ENCODE peak calls at places on chromosome 13, in four cellular contexts. O is cardiac fibroblast, X is lower leg skin, Y is adipocyte. D is an unnamed sample.

GRCh38 chr13:111474136-111475002 is 153.9 kb downstream of the TEX29 start:
- DNase-seq in X (no peak), Y (peak), O (peak), D (peak)

GRCh38 chr13:26978081-26978860 is 193.3 kb downstream of the USP12 start:
- DNase-seq in Y (no peak), O (no peak), X (no peak), D (no peak)

GRCh38 chr13:73040968-73041580 is 17.7 kb upstream of the KLF5 start:
- DNase-seq in O (no peak), X (no peak), Y (no peak), D (peak)

GRCh38 chr13:83088858-83089257 is 793.4 kb downstream of the SLITRK1 start:
- DNase-seq in Y (no peak), X (no peak), O (no peak), D (no peak)

GRCh38 chr13:54574791-54575190 is 1546.2 kb downstream of the OLFM4 start:
- DNase-seq in Y (no peak), X (no peak), O (no peak), D (no peak)

GRCh38 chr13:20512042-20512683 is 13.5 kb downstream of the CRYL1 start:
- DNase-seq in O (no peak), X (no peak), Y (no peak), D (no peak)

GRCh38 chr13:20489185-20489820 is 36.4 kb downstream of the CRYL1 start:
- DNase-seq in Y (peak), X (peak), O (peak), D (no peak)

GRCh38 chr13:65133094-65133493 is 2097.0 kb downstream of the PCDH9 start:
- DNase-seq in Y (no peak), X (no peak), O (no peak), D (no peak)

GRCh38 chr13:21663197-21663596 is 7.7 kb upstream of the FGF9 start:
- DNase-seq in Y (no peak), O (no peak), X (no peak), D (no peak)

GRCh38 chr13:28429685-28430290 is 65.1 kb downstream of the FLT1 start:
- DNase-seq in Y (peak), O (peak), X (no peak), D (peak)

GRCh38 chr13:30158774-30159445 is 148.4 kb downstream of the KATNAL1 start:
- DNase-seq in Y (peak), X (no peak), O (peak), D (peak)

GRCh38 chr13:45206340-45206739 is 5.5 kb upstream of the KCTD4 start:
- DNase-seq in Y (peak), O (peak), X (no peak), D (peak)

GRCh38 chr13:111664060-111664459 is 343.6 kb downstream of the TEX29 start:
- DNase-seq in Y (no peak), O (no peak), X (no peak), D (no peak)

GRCh38 chr13:111926501-111927180 is 140.3 kb upstream of the SOX1 start:
- DNase-seq in X (no peak), O (no peak), Y (no peak), D (no peak)

GRCh38 chr13:47480941-47481340 is 520.1 kb downstream of the SUCLA2 start:
- DNase-seq in O (no peak), Y (no peak), X (no peak), D (no peak)

GRCh38 chr13:32153056-32153455 is 121.5 kb downstream of the FRY start:
- DNase-seq in Y (peak), X (no peak), O (peak), D (peak)

GRCh38 chr13:33452873-33453558 is 167.5 kb upstream of the STARD13 start:
- DNase-seq in Y (no peak), O (peak), X (no peak), D (peak)

GRCh38 chr13:68745517-68745916 is 1362.1 kb upstream of the ATXN8OS start:
- DNase-seq in O (no peak), Y (no peak), X (no peak), D (no peak)

GRCh38 chr13:31739226-31739625 is at the start of gene RXFP2:
- DNase-seq in Y (no peak), O (no peak), X (no peak), D (no peak)

GRCh38 chr13:22749626-22750025 is 431.2 kb upstream of the SGCG start:
- DNase-seq in Y (no peak), O (no peak), X (no peak), D (no peak)

DNA sequence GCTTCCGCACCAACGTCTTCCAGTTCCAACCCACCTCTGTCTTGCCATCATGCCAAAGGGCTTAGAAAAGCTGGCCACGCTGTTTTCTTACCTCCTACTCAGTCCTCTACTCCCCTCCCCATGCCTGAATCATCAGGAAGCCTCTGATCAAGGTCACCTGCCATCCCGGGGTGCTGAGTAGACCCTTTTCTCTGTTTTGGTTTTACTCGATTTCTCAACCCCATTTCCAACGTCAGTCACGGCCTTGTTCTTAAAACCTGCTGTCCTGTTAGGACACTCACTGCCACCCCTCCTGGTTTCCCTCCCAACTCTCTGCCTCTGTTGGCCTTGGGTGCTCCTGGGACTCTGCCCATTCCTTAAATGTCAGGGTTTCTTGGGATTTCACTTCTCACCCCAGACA is 350.1 kb downstream of the FOXO1 start:
- DNase-seq in X (no peak), O (no peak), Y (no peak), D (no peak)
- H3K4me3 ChIP-seq in X (no peak), O (no peak), Y (no peak), D (no peak)

GRCh38 chr13:59112375-59112774 is 1051.4 kb downstream of the DIAPH3 start:
- DNase-seq in X (peak), O (peak), Y (peak), D (peak)

GRCh38 chr13:59111711-59112110 is 1052.0 kb downstream of the DIAPH3 start:
- DNase-seq in Y (peak), O (peak), X (no peak), D (peak)
- H3K4me3 ChIP-seq in Y (no peak), O (no peak), X (no peak), D (no peak)

DNA sequence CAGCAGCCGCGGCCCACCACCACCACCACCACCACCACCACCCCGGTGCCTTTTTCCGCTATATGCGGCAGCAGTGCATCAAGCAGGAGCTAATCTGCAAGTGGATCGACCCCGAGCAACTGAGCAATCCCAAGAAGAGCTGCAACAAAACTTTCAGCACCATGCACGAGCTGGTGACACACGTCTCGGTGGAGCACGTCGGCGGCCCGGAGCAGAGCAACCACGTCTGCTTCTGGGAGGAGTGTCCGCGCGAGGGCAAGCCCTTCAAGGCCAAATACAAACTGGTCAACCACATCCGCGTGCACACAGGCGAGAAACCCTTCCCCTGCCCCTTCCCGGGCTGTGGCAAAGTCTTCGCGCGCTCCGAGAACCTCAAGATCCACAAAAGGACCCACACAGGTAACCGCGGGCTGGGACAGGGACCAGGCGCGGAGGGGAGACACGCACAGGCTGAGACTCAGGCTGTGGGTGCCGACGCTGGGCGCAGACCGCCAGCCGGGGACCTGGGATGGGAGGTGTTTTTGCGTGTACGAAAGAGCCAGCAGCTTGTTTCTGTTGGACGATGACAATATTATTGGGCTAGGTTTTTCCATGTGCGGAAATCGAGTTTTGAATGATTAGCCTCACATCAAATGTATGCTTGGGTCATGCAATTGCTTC is 1.3 kb downstream of the ZIC2 start:
- DNase-seq in X (no peak), Y (no peak), O (no peak), D (no peak)
- H3K4me3 ChIP-seq in X (no peak), Y (no peak), O (no peak), D (no peak)

GRCh38 chr13:114053026-114053425 is 79.2 kb upstream of the C13orf46 start:
- DNase-seq in Y (peak), X (no peak), O (peak), D (peak)
- H3K4me3 ChIP-seq in Y (no peak), X (no peak), O (no peak), D (no peak)

DNA sequence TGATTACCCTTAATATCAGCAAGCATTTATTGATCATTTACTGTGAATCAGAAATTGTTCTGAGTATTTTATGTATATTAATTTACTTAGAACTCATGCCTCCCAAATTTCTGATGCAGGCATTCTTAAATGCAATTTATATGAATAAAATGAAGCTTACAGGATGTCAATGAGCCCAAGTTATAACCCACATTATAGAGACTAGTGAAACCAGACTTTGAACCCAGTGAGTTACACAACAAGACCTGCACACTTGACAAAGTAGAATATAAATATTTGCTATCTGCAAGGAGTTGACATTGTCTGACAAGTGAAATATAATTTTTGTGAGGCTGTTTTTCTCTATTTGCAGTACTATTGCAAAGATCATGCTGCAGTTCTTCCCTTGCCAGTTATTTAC is 656.0 kb downstream of the GPC5 start:
- DNase-seq in Y (no peak), X (no peak), O (no peak), D (no peak)
- H3K4me3 ChIP-seq in Y (no peak), X (no peak), O (no peak), D (no peak)

GRCh38 chr13:106558527-106558926 is 9.4 kb downstream of the ARGLU1 start:
- DNase-seq in Y (no peak), X (no peak), O (no peak), D (no peak)

GRCh38 chr13:106560791-106561190 is 7.1 kb downstream of the ARGLU1 start:
- DNase-seq in X (no peak), Y (no peak), O (no peak), D (no peak)

GRCh38 chr13:106565127-106565775 is 2.7 kb downstream of the ARGLU1 start:
- DNase-seq in Y (no peak), X (no peak), O (no peak), D (no peak)

GRCh38 chr13:106562301-106562700 is 5.6 kb downstream of the ARGLU1 start:
- DNase-seq in O (no peak), Y (no peak), X (no peak), D (no peak)

GRCh38 chr13:106561551-106562170 is 6.3 kb downstream of the ARGLU1 start:
- DNase-seq in Y (no peak), O (peak), X (no peak), D (peak)
- H3K4me3 ChIP-seq in Y (no peak), O (no peak), X (no peak), D (no peak)

D was measured in fibroblast of villous mesenchyme.